ENCODE peak calls at places on chromosomes 2 and 18, in seven cellular contexts. E is RCC 7860; V is stimulated activated CD4-positive, alpha-beta T cell treated with anti-CD3 and anti-CD28 coated beads, Interleukin-15, amount 100 ng/mL, for 1 hour; T is GM12892; R is Jurkat, Clone E6-1; W is AG09309; B is epithelial cell of esophagus. P is an unnamed sample.

GRCh38 chr2:223580951-223581350 is 21.2 kb downstream of the SCG2 start:
- DNase-seq in E (peak), V (no peak), T (no peak), R (no peak), W (no peak), B (peak), P (no peak)

GRCh38 chr18:2981212-2981728 is 31.7 kb downstream of the LPIN2 start:
- DNase-seq in E (peak), V (no peak), T (no peak), R (no peak), W (peak), B (peak), P (no peak)

GRCh38 chr2:178514664-178515063 is 34.4 kb downstream of the PLEKHA3 start:
- DNase-seq in E (peak), V (no peak), T (no peak), R (peak), W (no peak), B (peak), P (no peak)

GRCh38 chr2:8239402-8240127 is 442.3 kb upstream of the ID2 start:
- DNase-seq in E (no peak), V (no peak), T (no peak), R (no peak), W (no peak), B (no peak), P (no peak)

GRCh38 chr2:120559401-120559800 is 176.3 kb upstream of the GLI2 start:
- DNase-seq in E (peak), V (no peak), T (no peak), R (no peak), W (peak), B (peak), P (no peak)

GRCh38 chr2:73243884-73244570 is 9.9 kb downstream of the CCT7 start:
- DNase-seq in E (no peak), V (no peak), T (no peak), R (peak), W (peak), B (peak), P (no peak)

GRCh38 chr18:21656402-21656801 is 44.3 kb downstream of the SNRPD1 start:
- DNase-seq in E (no peak), V (no peak), T (no peak), R (no peak), W (peak), B (no peak), P (no peak)

GRCh38 chr18:74436158-74436755 is 20.9 kb downstream of the DIPK1C start:
- DNase-seq in E (no peak), V (no peak), T (no peak), R (no peak), W (no peak), B (no peak), P (no peak)

GRCh38 chr2:88131999-88132368 is 4.1 kb upstream of the FABP1 start:
- DNase-seq in E (no peak), V (no peak), T (no peak), R (no peak), W (no peak), B (no peak), P (no peak)

GRCh38 chr18:48942554-48943261 is 8.1 kb downstream of the SMAD7 start:
- DNase-seq in E (peak), V (no peak), T (no peak), R (no peak), W (peak), B (peak), P (no peak)

GRCh38 chr2:210553371-210553770 is 3.0 kb upstream of the CPS1 start:
- DNase-seq in E (peak), V (no peak), T (no peak), R (no peak), W (no peak), B (peak), P (no peak)

GRCh38 chr18:27378396-27379094 is 193.4 kb upstream of the CHST9 start:
- DNase-seq in E (peak), V (no peak), T (no peak), R (no peak), W (no peak), B (peak), P (no peak)

GRCh38 chr2:112768432-112768831 is 4.0 kb upstream of the CKAP2L start:
- DNase-seq in E (no peak), V (no peak), T (no peak), R (no peak), W (peak), B (peak), P (no peak)

GRCh38 chr18:48139427-48140347 is 209.2 kb upstream of the SMAD2 start:
- DNase-seq in E (no peak), V (no peak), T (no peak), R (no peak), W (no peak), B (no peak), P (peak)

GRCh38 chr2:109144271-109144670 is 15.3 kb downstream of the SH3RF3 start:
- DNase-seq in E (no peak), V (no peak), T (no peak), R (peak), W (no peak), B (no peak), P (no peak)

GRCh38 chr2:179751184-179751809 is 110.1 kb downstream of the ZNF385B start:
- DNase-seq in E (peak), V (no peak), T (no peak), R (peak), W (no peak), B (peak), P (no peak)

GRCh38 chr2:27306657-27307544 is 1.3 kb downstream of the UCN start:
- DNase-seq in E (no peak), V (no peak), T (no peak), R (no peak), W (no peak), B (no peak), P (no peak)

GRCh38 chr18:12011962-12012549 is 30.7 kb downstream of the IMPA2 start:
- DNase-seq in E (no peak), V (no peak), T (no peak), R (no peak), W (no peak), B (no peak), P (no peak)

GRCh38 chr2:216546231-216546630 is 47.6 kb downstream of the RPL37A start:
- DNase-seq in E (no peak), V (no peak), T (no peak), R (no peak), W (no peak), B (no peak), P (no peak)

GRCh38 chr2:74429487-74430451 is 8.2 kb downstream of the WDR54 start:
- DNase-seq in E (no peak), V (no peak), T (no peak), R (no peak), W (no peak), B (no peak), P (no peak)

GRCh38 chr2:10868465-10869314 is 43.0 kb upstream of the KCNF1 start:
- DNase-seq in E (peak), V (no peak), T (no peak), R (no peak), W (no peak), B (peak), P (no peak)

GRCh38 chr2:120502761-120503160 is 156.8 kb downstream of the INHBB start:
- DNase-seq in E (no peak), V (no peak), T (no peak), R (no peak), W (no peak), B (no peak), P (no peak)

GRCh38 chr2:30780776-30781330 is 26.4 kb downstream of the CAPN13 start:
- DNase-seq in E (no peak), V (no peak), T (no peak), R (no peak), W (no peak), B (no peak), P (no peak)

GRCh38 chr2:132279930-132280615 is 118.3 kb upstream of the ANKRD30BL start:
- DNase-seq in E (no peak), V (no peak), T (no peak), R (no peak), W (no peak), B (no peak), P (no peak)

GRCh38 chr2:194095359-194095758 is 1561.7 kb upstream of the SLC39A10 start:
- DNase-seq in E (no peak), V (no peak), T (no peak), R (no peak), W (no peak), B (peak), P (no peak)

GRCh38 chr2:188776634-188777033 is 197.5 kb upstream of the COL3A1 start:
- DNase-seq in E (peak), V (no peak), T (no peak), R (no peak), W (no peak), B (peak), P (no peak)

GRCh38 chr2:15565392-15565791 is 4.3 kb upstream of the NBAS start:
- DNase-seq in E (no peak), V (no peak), T (no peak), R (no peak), W (no peak), B (no peak), P (no peak)

GRCh38 chr2:224260605-224261004 is 141.3 kb downstream of the FAM124B start:
- DNase-seq in E (no peak), V (no peak), T (no peak), R (no peak), W (no peak), B (no peak), P (no peak)

GRCh38 chr2:199118701-199119241 is 339.0 kb downstream of the SATB2 start:
- DNase-seq in E (no peak), V (no peak), T (no peak), R (no peak), W (no peak), B (no peak), P (no peak)

GRCh38 chr18:10926565-10927194 is 222.7 kb downstream of the PIEZO2 start:
- DNase-seq in E (peak), V (no peak), T (no peak), R (no peak), W (no peak), B (no peak), P (no peak)

P was measured in NCI-H2029 treated with DMSO at 0.1 percent for 48 hours.